ENCODE peak calls at places on chromosome 9, in five cellular contexts. U is heart right ventricle, T is fibroblast of the conjunctiva, M is mesendoderm, L is occipital lobe. B is an unnamed sample.

GRCh38 chr9:86563959-86564358 is 209.7 kb upstream of the TUT7 start:
- DNase-seq in U (no peak), T (no peak), M (no peak), L (no peak), B (no peak)

GRCh38 chr9:133484671-133485437 is 6.0 kb upstream of the SLC2A6 start:
- DNase-seq in U (no peak), T (no peak), M (no peak), L (no peak), B (no peak)

GRCh38 chr9:97560851-97561250 is 59.4 kb downstream of the TMOD1 start:
- DNase-seq in U (no peak), T (no peak), M (no peak), L (no peak), B (no peak)

GRCh38 chr9:85420750-85421149 is 321.0 kb downstream of the AGTPBP1 start:
- DNase-seq in U (no peak), T (peak; percentile 5), M (peak; percentile 95), L (no peak), B (no peak)

GRCh38 chr9:89247431-89248370 is 63.3 kb upstream of the CKS2 start:
- DNase-seq in U (no peak), T (no peak), M (peak; percentile 89), L (no peak), B (no peak)

GRCh38 chr9:95091574-95091970 is 225.9 kb downstream of the FANCC start:
- DNase-seq in U (no peak), T (no peak), M (no peak), L (no peak), B (no peak)

GRCh38 chr9:11204521-11204920 is 591.7 kb upstream of the PTPRD start:
- DNase-seq in U (no peak), T (no peak), M (peak; percentile 4), L (no peak), B (no peak)

GRCh38 chr9:127122176-127123151 is at the start of gene ANGPTL2:
- DNase-seq in U (peak; percentile 93), T (peak; percentile 95), M (peak; percentile 94), L (peak; percentile 89), B (peak; percentile 80)

GRCh38 chr9:4225291-4226119 is 74.4 kb downstream of the GLIS3 start:
- DNase-seq in U (no peak), T (no peak), M (no peak), L (no peak), B (no peak)

GRCh38 chr9:93461810-93462209 is 8.4 kb upstream of the FAM120AOS start:
- DNase-seq in U (no peak), T (no peak), M (no peak), L (no peak), B (no peak)

GRCh38 chr9:130866474-130866965 is 30.1 kb downstream of the QRFP start:
- DNase-seq in U (no peak), T (peak; percentile 80), M (peak; percentile 98), L (peak; percentile 35), B (peak; percentile 50)